ENCODE peak calls at places on chromosomes 4 and X, in five cellular contexts. J is type B pancreatic cell, H is NB4, F is mammary epithelial cell, G is progenitor cell of endocrine pancreas. Z is an unnamed sample.
A peak's percentile ranks its signal among the peaks of the same experiment; 100 is the strongest.

GRCh38 chr4:141899103-141899502 is 262.7 kb downstream of the IL15 start:
- DNase-seq in J (no peak), G (no peak), H (no peak), F (no peak), Z (no peak)

GRCh38 chr4:41217020-41217333 is 2.6 kb upstream of the APBB2 start:
- DNase-seq in H (no peak), G (no peak), J (no peak), F (no peak), Z (no peak)

GRCh38 chrX:129726307-129727111 is 12.3 kb upstream of the XPNPEP2 start:
- DNase-seq in J (no peak), H (peak; percentile 41), F (peak; percentile 34), G (peak; percentile 36), Z (peak; percentile 62)

GRCh38 chr4:176044589-176044951 is 21.1 kb upstream of the WDR17 start:
- DNase-seq in F (no peak), J (no peak), H (no peak), G (no peak), Z (no peak)

GRCh38 chr4:634599-634985 is 9.2 kb downstream of the PDE6B start:
- DNase-seq in G (no peak), J (no peak), H (no peak), F (no peak), Z (no peak)

GRCh38 chr4:6960154-6960553 is 50.5 kb downstream of the TBC1D14 start:
- DNase-seq in G (no peak), F (no peak), J (no peak), H (no peak), Z (no peak)

GRCh38 chr4:127214936-127215335 is 417.8 kb upstream of the INTU start:
- DNase-seq in J (no peak), H (no peak), G (no peak), F (no peak), Z (no peak)

GRCh38 chrX:42751573-42751972 is 26.4 kb downstream of the PPP1R2C start:
- DNase-seq in J (no peak), G (no peak), F (peak; percentile 45), H (no peak), Z (no peak)

GRCh38 chrX:120205816-120206753 is 44.5 kb upstream of the ZBTB33 start:
- DNase-seq in J (no peak), G (no peak), H (no peak), F (peak; percentile 4), Z (no peak)

GRCh38 chr4:188372856-188373255 is 233.6 kb downstream of the TRIML1 start:
- DNase-seq in G (no peak), H (no peak), F (peak; percentile 29), J (no peak), Z (no peak)

GRCh38 chr4:138485498-138485897 is 243.3 kb upstream of the SLC7A11 start:
- DNase-seq in J (no peak), F (no peak), H (no peak), G (no peak), Z (no peak)

DNA sequence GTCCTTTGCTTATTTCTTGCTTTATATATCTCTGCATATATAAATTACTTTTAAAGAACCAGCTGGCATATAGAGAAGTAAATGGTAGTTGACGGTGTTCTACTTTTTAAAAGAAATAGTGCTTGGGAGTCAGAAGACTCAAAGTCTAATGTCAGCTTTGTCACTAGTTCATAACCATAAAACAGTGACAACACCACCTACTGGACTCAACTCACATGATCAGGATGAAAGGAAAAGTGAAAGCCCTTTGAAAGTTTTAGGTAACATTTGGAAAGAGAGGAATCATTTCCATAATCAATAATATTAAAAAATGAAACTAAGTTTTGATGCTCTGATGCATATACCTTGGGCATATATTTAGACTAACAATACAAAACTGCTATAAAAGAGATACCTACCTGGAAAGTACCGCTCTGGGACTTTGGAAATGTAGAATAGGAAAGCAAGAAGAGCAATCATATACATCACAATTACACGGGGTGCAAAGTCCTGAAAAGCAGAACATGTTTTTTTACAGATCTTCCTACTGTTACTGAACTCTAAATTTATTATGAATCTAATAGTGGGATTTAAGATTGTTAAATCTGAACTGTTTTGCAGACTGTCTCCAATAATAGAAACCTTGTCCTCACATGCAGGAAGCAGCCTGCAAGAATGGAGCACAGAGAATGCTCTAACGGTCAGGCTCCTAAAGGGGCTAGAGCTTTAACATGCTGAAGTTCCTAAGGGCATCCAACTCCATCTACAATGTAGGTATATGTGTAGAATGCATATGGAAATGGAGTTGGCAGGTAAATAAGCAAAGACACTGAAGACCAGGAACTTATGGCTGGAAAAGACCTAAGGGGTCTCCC is 15.6 kb downstream of the PAQR3 start:
- DNase-seq in J (no peak), F (no peak), G (no peak), H (peak; percentile 10), Z (no peak)
- TF ChIP-seq CTCF in J (no peak), F (no peak), G (peak; percentile 17), H (no peak), Z (no peak)

GRCh38 chrX:151801980-151802379 is 67.4 kb downstream of the CNGA2 start:
- DNase-seq in H (peak; percentile 7), F (no peak), J (no peak), G (no peak), Z (no peak)
- TF ChIP-seq CTCF in H (peak; percentile 24), F (no peak), J (no peak), G (no peak), Z (no peak)

GRCh38 chrX:68594769-68595168 is 52.7 kb upstream of the STARD8 start:
- DNase-seq in J (no peak), G (no peak), F (no peak), H (no peak), Z (no peak)

GRCh38 chrX:68599256-68600152 is 48.0 kb upstream of the STARD8 start:
- DNase-seq in G (no peak), F (no peak), J (no peak), H (peak; percentile 15), Z (no peak)
- TF ChIP-seq CTCF in G (peak; percentile 53), F (peak; percentile 66), J (peak; percentile 73), H (peak; percentile 56), Z (peak; percentile 67)

DNA sequence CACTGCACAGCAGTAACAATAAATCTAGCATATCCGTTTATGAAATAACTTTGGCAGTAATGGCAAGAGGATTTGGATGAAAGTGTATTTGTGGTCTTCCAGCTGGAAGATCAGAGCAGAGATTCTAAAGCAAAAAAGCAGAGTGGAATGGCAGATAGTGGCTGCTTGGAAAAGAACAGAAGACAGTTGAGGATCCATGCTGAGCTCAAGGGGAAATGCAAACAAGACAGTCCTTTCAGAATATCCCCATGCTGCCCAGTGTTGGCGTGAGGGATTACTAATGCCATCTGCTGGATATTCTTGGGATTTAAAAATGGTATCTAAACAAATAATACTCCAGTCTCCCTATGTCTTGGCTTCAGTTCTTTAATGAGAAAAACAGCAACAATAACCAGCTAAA is 629.1 kb upstream of the ATOH1 start:
- DNase-seq in H (peak; percentile 36), F (peak; percentile 28), J (no peak), G (no peak), Z (no peak)
- TF ChIP-seq CTCF in H (peak; percentile 16), F (peak; percentile 46), J (peak; percentile 78), G (peak; percentile 57), Z (peak; percentile 70)

GRCh38 chrX:56788717-56789122 is 59.7 kb downstream of the NBDY start:
- DNase-seq in J (no peak), G (no peak), H (peak; percentile 79), F (no peak), Z (no peak)
- TF ChIP-seq CTCF in J (no peak), G (no peak), H (peak; percentile 28), F (no peak), Z (no peak)

GRCh38 chr4:4592414-4592813 is 50.6 kb upstream of the STX18 start:
- DNase-seq in H (no peak), G (no peak), F (no peak), J (no peak), Z (no peak)

GRCh38 chr4:4594531-4594930 is 52.7 kb upstream of the STX18 start:
- DNase-seq in G (no peak), J (no peak), F (no peak), H (no peak), Z (no peak)

GRCh38 chr4:4596720-4597119 is 54.9 kb upstream of the STX18 start:
- DNase-seq in H (no peak), G (no peak), F (no peak), J (no peak), Z (no peak)

GRCh38 chr4:4593596-4593995 is 51.7 kb upstream of the STX18 start:
- DNase-seq in J (no peak), F (no peak), H (no peak), G (no peak), Z (no peak)

DNA sequence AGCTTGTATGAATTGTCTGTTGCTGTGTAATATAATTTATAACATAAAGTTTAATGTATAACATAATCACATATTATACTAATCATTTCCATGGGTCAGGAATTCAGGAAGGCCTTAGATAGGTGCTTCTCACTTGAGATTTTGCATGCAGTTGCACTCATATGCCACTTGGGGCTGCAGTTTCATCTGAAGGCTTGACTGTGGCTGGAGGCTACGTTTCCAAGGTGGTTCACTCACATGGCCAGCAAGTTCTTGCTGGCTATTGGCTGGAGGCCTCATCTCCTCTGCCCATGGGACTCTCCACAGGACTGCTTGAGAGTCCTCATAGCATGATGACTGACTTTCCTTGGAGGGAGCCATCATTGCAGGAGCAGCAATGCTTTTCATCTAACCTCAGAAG is 53.4 kb upstream of the STX18 start:
- DNase-seq in H (peak; percentile 34), G (no peak), F (no peak), J (no peak), Z (no peak)
- TF ChIP-seq CTCF in H (peak; percentile 33), G (peak; percentile 24), F (no peak), J (peak; percentile 58), Z (peak; percentile 33)

GRCh38 chr4:47104986-47105385 is 73.6 kb downstream of the GABRB1 start:
- DNase-seq in J (no peak), F (no peak), G (no peak), H (no peak), Z (no peak)

GRCh38 chr4:47106561-47106960 is 75.2 kb downstream of the GABRB1 start:
- DNase-seq in J (no peak), H (no peak), F (no peak), G (no peak), Z (no peak)

GRCh38 chr4:47110670-47111069 is 79.3 kb downstream of the GABRB1 start:
- DNase-seq in H (no peak), F (no peak), G (no peak), J (no peak), Z (no peak)

DNA sequence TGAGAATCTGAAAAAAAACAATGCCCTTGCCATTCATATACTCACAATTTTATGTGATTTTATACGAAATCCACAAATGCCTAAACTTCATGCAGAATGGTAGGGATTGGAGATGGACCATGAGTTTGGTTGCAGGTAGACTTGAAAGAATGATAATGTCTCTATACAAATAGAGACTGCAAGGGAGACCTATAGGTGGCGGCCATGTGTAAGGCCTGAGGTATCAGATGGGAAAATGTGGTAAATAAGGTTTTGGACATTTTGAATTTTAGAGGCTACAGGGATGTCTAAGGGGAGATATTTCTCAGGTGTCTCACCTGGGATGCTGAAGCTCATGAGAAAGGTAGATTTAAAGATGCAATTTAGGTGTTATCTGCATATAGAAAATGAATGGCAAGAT is 78.0 kb downstream of the GABRB1 start:
- DNase-seq in J (no peak), H (no peak), G (no peak), F (no peak), Z (no peak)
- TF ChIP-seq CTCF in J (no peak), H (no peak), G (no peak), F (no peak), Z (no peak)

Z was measured in glutamatergic neuron.